ENCODE peak calls at places on chromosomes 5 and 9, in nine cellular contexts. B is suprapubic skin; D is uterus; U is right lobe of liver; V is thyroid gland; O is Caco-2; P is IMR-90; Z is heart left ventricle; X is CD8-positive, alpha-beta T cell. E is an unnamed sample. For H3K27me3, the result is how much of the 10 kb centered on the place peaks cover.

GRCh38 chr5:150289551-150290390 is at the start of gene CAMK2A:
- DNase-seq in B (no peak), D (no peak), U (no peak), V (no peak), O (peak), P (no peak), Z (no peak), X (no peak), E (no peak)

GRCh38 chr9:133934512-133935221 is 57.5 kb downstream of the VAV2 start:
- DNase-seq in B (no peak), D (no peak), U (no peak), V (no peak), O (no peak), P (no peak), Z (peak), X (no peak), E (no peak)

GRCh38 chr9:120612218-120612617 is 32.3 kb upstream of the CDK5RAP2 start:
- DNase-seq in B (no peak), D (no peak), U (no peak), V (no peak), O (no peak), P (peak), Z (no peak), X (no peak), E (no peak)

GRCh38 chr5:36145311-36145710 is 6.4 kb downstream of the LMBRD2 start:
- DNase-seq in B (no peak), D (no peak), U (no peak), V (no peak), O (no peak), P (no peak), Z (no peak), X (no peak), E (no peak)

GRCh38 chr9:137250329-137251193 is 525 bp upstream of the STPG3 start:
- DNase-seq in B (no peak), D (no peak), U (no peak), V (no peak), O (no peak), P (no peak), Z (no peak), X (no peak), E (no peak)

GRCh38 chr9:14096182-14096922 is 217.6 kb downstream of the NFIB start:
- DNase-seq in B (no peak), D (no peak), U (no peak), V (peak), O (no peak), P (peak), Z (peak), X (no peak), E (peak)

GRCh38 chr9:32260481-32260880 is 124.0 kb upstream of the ACO1 start:
- DNase-seq in B (no peak), D (no peak), U (no peak), V (no peak), O (no peak), P (no peak), Z (no peak), X (no peak), E (no peak)

GRCh38 chr5:128015978-128016377 is 67.6 kb upstream of the SLC12A2 start:
- DNase-seq in B (no peak), D (no peak), U (no peak), V (no peak), O (no peak), P (peak), Z (no peak), X (no peak), E (peak)

GRCh38 chr9:107569171-107569570 is 79.6 kb upstream of the KLF4 start:
- DNase-seq in B (no peak), D (no peak), U (peak), V (no peak), O (no peak), P (peak), Z (no peak), X (no peak), E (no peak)

GRCh38 chr5:127088226-127088625 is 14.9 kb upstream of the C5orf63 start:
- DNase-seq in B (no peak), D (no peak), U (no peak), V (no peak), O (no peak), P (peak), Z (no peak), X (no peak), E (peak)

GRCh38 chr5:116145416-116145815 is 60.6 kb downstream of the COMMD10 start:
- DNase-seq in B (no peak), D (no peak), U (no peak), V (no peak), O (no peak), P (no peak), Z (no peak), X (no peak), E (no peak)

GRCh38 chr9:16753256-16753655 is 117.2 kb downstream of the BNC2 start:
- DNase-seq in B (no peak), D (no peak), U (no peak), V (no peak), O (no peak), P (no peak), Z (no peak), X (no peak), E (no peak)

GRCh38 chr5:55570026-55570425 is 35.3 kb upstream of the PLPP1 start:
- DNase-seq in B (no peak), D (no peak), U (no peak), V (no peak), O (no peak), P (peak), Z (no peak), X (no peak), E (peak)

GRCh38 chr5:96333397-96333790 is 99.7 kb downstream of the PCSK1 start:
- DNase-seq in B (no peak), D (no peak), U (no peak), V (no peak), O (no peak), P (no peak), Z (no peak), X (no peak), E (no peak)

GRCh38 chr5:109388407-109388806 is 21.4 kb downstream of the PJA2 start:
- DNase-seq in B (no peak), D (no peak), U (no peak), V (no peak), O (no peak), P (peak), Z (no peak), X (no peak), E (no peak)

GRCh38 chr5:67303356-67303755 is 106.8 kb upstream of the CD180 start:
- DNase-seq in B (no peak), D (no peak), U (no peak), V (no peak), O (no peak), P (peak), Z (no peak), X (no peak), E (peak)

GRCh38 chr9:127293314-127293713 is 28.7 kb downstream of the GARNL3 start:
- DNase-seq in B (no peak), D (no peak), U (no peak), V (no peak), O (no peak), P (no peak), Z (no peak), X (no peak), E (no peak)

GRCh38 chr9:96136992-96137665 is 164.8 kb downstream of the HSD17B3 start:
- DNase-seq in B (peak), D (no peak), U (peak), V (peak), O (no peak), P (peak), Z (no peak), X (no peak), E (peak)

GRCh38 chr9:70382709-70383605 is 31.5 kb downstream of the KLF9 start:
- DNase-seq in B (no peak), D (no peak), U (no peak), V (no peak), O (no peak), P (no peak), Z (no peak), X (no peak), E (no peak)

GRCh38 chr5:92890841-92891244 is 690.2 kb downstream of the NR2F1-AS1 start:
- DNase-seq in B (no peak), D (no peak), U (no peak), V (no peak), O (no peak), P (peak), Z (no peak), X (no peak), E (no peak)

GRCh38 chr9:128053560-128053959 is 13.6 kb downstream of the NAIF1 start:
- DNase-seq in B (no peak), D (no peak), U (no peak), V (no peak), O (no peak), P (no peak), Z (no peak), X (no peak), E (no peak)

GRCh38 chr5:33852327-33852726 is 39.5 kb downstream of the ADAMTS12 start:
- DNase-seq in B (no peak), D (no peak), U (no peak), V (no peak), O (no peak), P (no peak), Z (no peak), X (no peak), E (no peak)

GRCh38 chr5:129459485-129460120 is 495 bp upstream of the ADAMTS19 start:
- DNase-seq in B (no peak), D (peak), U (peak), V (no peak), O (peak), P (peak), Z (peak), X (no peak), E (peak)

GRCh38 chr5:86463339-86463738 is 154.4 kb upstream of the COX7C start:
- DNase-seq in B (no peak), D (no peak), U (no peak), V (no peak), O (no peak), P (no peak), Z (no peak), X (no peak), E (no peak)

GRCh38 chr9:18499987-18500386 is 26.0 kb downstream of the ADAMTSL1 start:
- DNase-seq in B (no peak), D (no peak), U (no peak), V (no peak), O (no peak), P (no peak), Z (no peak), X (no peak), E (peak)

GRCh38 chr9:85212209-85212608 is 529.5 kb downstream of the AGTPBP1 start:
- DNase-seq in B (no peak), D (no peak), U (no peak), V (no peak), O (no peak), P (no peak), Z (no peak), X (no peak), E (peak)

GRCh38 chr5:130198927-130199326 is 294.7 kb downstream of the CHSY3 start:
- DNase-seq in B (no peak), D (no peak), U (no peak), V (no peak), O (peak), P (no peak), Z (no peak), X (no peak), E (peak)

GRCh38 chr5:21919417-21920022 is 933.6 kb downstream of the CDH12 start:
- DNase-seq in B (no peak), D (no peak), U (no peak), V (no peak), O (no peak), P (peak), Z (no peak), X (no peak), E (peak)

GRCh38 chr5:73447234-73448071 is 1.1 kb downstream of the FOXD1 start:
- DNase-seq in B (no peak), D (peak), U (no peak), V (no peak), O (peak), P (peak), Z (no peak), X (peak), E (peak)

GRCh38 chr5:73450041-73450598 is 1.5 kb upstream of the FOXD1 start:
- DNase-seq in B (no peak), D (no peak), U (no peak), V (no peak), O (no peak), P (no peak), Z (no peak), X (no peak), E (no peak)

GRCh38 chr5:73446631-73447233 is 1.8 kb downstream of the FOXD1 start:
- DNase-seq in B (no peak), D (no peak), U (no peak), V (no peak), O (no peak), P (no peak), Z (no peak), X (no peak), E (no peak)

GRCh38 chr5:73448451-73449136 is at the start of gene FOXD1:
- DNase-seq in B (no peak), D (peak), U (peak), V (peak), O (peak), P (peak), Z (peak), X (no peak), E (peak)

DNA sequence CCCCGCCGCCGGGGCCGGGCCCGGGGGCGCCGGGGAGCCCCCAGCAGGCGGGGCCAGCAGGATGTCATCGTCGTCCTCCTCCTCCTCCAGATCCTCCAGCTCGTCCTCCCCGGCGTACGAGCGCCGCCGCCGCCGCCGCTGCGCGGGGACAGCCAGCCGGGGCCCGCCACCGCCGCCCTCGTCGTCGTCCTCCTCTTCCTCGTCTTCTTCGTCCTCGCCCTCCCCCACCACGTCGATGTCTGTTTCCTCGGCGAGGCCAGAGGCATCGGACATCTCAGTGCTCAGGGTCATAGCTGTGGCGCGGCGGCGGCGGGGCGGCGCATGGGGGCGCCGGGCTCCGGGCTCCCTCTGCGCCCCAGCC is 525 bp downstream of the FOXD1 start:
- DNase-seq in B (no peak), D (peak), U (no peak), V (no peak), O (no peak), P (no peak), Z (no peak), X (no peak), E (no peak)
- TF ChIP-seq CTCF in B (no peak), D (no peak), U (no peak), V (no peak), O (no peak), P (peak), Z (no peak), X (no peak), E (no peak)

GRCh38 chr9:131008086-131008485 is 888 bp upstream of the LAMC3 start:
- DNase-seq in B (no peak), D (no peak), U (no peak), V (no peak), O (no peak), P (no peak), Z (no peak), X (no peak), E (no peak)

GRCh38 chr9:131008909-131009618 is at the start of gene LAMC3:
- DNase-seq in B (no peak), D (no peak), U (peak), V (no peak), O (no peak), P (no peak), Z (no peak), X (no peak), E (no peak)

GRCh38 chr9:131006601-131007000 is 2.4 kb upstream of the LAMC3 start:
- DNase-seq in B (no peak), D (no peak), U (no peak), V (no peak), O (no peak), P (no peak), Z (no peak), X (no peak), E (no peak)

GRCh38 chr9:131010482-131011273 is 1.7 kb downstream of the LAMC3 start:
- DNase-seq in B (no peak), D (no peak), U (peak), V (no peak), O (no peak), P (no peak), Z (no peak), X (no peak), E (no peak)

DNA sequence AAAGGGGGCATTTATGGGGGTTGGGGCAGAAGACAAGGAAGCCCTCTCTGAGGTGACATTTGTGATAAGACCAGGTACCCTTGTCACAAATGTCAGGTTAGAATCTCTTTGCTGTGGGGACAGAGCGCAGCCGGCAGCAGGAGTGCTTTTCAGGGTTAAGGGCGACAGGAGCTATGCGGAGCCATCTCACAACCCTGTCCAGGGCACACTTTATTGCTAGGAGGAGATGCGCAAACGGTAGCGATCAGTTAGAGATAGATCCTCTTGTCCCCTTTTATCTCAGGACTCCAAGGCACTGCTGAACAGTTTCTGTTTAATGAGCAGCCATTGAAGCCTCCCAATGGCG is 438 bp upstream of the LAMC3 start:
- DNase-seq in B (no peak), D (no peak), U (no peak), V (no peak), O (no peak), P (no peak), Z (no peak), X (no peak), E (no peak)
- H3K27me3 ChIP-seq in B (half or more), D (under half), U (under half), V (under half), O (under half), P (half or more), Z (under half), X (under half), E (half or more)

DNA sequence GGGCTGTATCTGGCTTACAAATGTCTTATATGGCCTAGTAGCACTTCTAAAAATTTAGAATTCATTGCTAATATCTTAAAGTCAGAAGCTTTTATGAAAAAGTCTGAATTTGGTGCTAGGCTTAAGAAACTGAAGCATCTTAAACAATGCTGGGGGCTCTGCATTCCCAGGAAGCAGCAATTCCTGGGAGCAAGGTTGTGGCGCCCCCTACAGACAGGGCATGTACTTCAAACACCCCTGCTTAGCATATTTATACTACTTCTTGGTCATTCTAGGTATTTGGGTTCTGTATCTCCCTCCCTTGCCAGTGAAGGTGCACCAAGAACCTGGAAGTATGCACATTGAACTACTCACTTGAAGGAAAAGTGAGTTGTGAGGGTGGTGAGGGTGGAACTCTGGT is 64.6 kb upstream of the GRIA1 start:
- DNase-seq in B (no peak), D (no peak), U (no peak), V (no peak), O (no peak), P (no peak), Z (no peak), X (no peak), E (no peak)
- TF ChIP-seq CTCF in B (no peak), D (no peak), U (no peak), V (no peak), O (peak), P (no peak), Z (no peak), X (no peak), E (peak)

DNA sequence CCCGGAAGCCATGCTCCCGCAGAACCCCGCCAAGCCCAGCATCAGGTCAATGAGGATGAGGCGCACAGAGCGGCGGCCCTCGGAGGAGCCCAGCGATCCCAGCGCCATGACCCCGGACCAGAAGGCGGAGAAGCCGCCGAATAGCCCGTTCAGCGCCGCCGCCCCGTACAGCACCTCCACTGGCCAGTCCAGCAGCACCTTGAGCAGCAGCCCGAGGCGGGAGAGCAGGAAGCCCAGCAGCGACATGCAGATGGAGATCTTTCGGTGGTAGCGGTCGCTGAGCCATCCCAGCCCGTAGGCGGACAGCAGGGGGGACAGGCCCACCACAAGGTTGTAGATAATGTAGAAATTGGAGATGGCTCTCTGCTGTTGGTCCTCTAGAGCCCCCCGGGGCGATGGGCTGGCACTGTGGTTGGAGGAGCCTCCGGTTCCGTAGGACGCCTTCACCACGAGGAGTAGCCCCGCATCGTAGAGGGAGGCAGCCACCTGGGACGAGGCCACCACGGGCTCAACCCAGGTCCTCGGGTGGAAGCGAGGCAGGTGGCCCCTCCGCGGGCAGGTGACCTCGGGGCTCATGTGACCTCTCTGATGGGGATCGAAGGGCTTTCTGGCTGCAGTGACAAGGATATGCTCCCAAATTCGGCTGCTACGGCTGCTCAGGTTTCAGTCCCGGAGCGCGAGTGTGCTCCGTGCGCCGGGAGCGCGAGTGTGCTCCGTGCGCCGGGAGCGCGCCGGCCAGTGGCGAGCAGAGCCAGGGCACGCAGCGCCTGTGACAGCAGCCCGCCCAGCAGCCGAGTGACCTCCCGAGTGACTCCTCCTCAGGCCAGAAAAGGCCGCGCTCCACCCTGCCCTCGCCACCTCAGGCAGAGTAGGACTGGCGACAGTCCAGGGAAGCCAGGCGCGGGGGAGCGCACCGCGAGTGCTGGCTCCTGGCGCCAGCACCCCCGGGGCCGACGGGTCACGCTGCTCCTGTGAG is at the start of gene SLC46A2:
- DNase-seq in B (no peak), D (no peak), U (peak), V (peak), O (no peak), P (no peak), Z (peak), X (no peak), E (no peak)
- H3K27me3 ChIP-seq in B (under half), D (under half), U (under half), V (under half), O (under half), P (under half), Z (under half), X (under half), E (under half)

DNA sequence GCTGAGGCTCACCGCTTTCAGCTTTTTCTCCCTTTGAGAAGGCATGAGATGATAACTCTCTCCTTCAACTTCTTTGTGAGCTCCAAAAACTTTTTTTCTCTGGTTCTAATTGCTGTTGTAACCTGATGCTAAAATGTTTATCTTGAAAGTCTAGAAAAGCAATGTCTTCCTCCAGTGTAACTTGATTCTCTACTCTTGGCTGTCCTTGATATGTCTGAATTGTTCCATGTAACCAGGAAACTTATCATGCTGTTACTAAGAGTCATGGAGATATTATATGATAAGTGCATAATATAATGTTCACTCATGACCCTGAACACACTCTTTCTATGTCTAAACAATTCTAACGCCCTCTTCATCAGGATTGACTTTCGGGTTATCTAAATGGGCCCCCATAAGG is 128.0 kb upstream of the ABCA1 start:
- DNase-seq in B (no peak), D (no peak), U (no peak), V (no peak), O (no peak), P (peak), Z (no peak), X (no peak), E (no peak)
- TF ChIP-seq CTCF in B (no peak), D (no peak), U (no peak), V (no peak), O (no peak), P (no peak), Z (no peak), X (no peak), E (no peak)

GRCh38 chr5:159100022-159100927 is 559 bp upstream of the EBF1 start:
- DNase-seq in B (peak), D (peak), U (peak), V (peak), O (peak), P (peak), Z (peak), X (peak), E (peak)
- H3K27me3 ChIP-seq in B (half or more), D (under half), U (half or more), V (under half), O (under half), P (under half), Z (under half), X (under half), E (under half)

E was measured in brain microvascular endothelial cell.